ENCODE peak calls at places on chromosomes 5 and 9, in four cellular contexts. I is IMR-90, S is H9, X is H1. K is an unnamed sample.

GRCh38 chr5:80960531-80961375 is 590 bp downstream of the RASGRF2 start:
- DNase-seq in I (peak; percentile 21), S (peak; percentile 47), X (no peak), K (peak; percentile 55)

GRCh38 chr9:22790329-22790728 is 343.7 kb downstream of the DMRTA1 start:
- DNase-seq in I (no peak), S (no peak), X (no peak), K (no peak)

GRCh38 chr9:14372437-14373318 is 58.7 kb upstream of the NFIB start:
- DNase-seq in I (peak; percentile 69), S (peak; percentile 52), X (peak; percentile 73), K (peak; percentile 96)

GRCh38 chr5:136963521-136963920 is 535.6 kb downstream of the SPOCK1 start:
- DNase-seq in I (no peak), S (no peak), X (no peak), K (no peak)

GRCh38 chr9:136059321-136059791 is 35.7 kb downstream of the NACC2 start:
- DNase-seq in I (no peak), S (no peak), X (no peak), K (no peak)

GRCh38 chr9:98199388-98200033 is 7.1 kb upstream of the CORO2A start:
- DNase-seq in I (no peak), S (no peak), X (no peak), K (no peak)

GRCh38 chr9:124321416-124321815 is 63.7 kb downstream of the NEK6 start:
- DNase-seq in I (no peak), S (no peak), X (no peak), K (no peak)

GRCh38 chr5:66285343-66285942 is 141.3 kb downstream of the SREK1 start:
- DNase-seq in I (no peak), S (no peak), X (no peak), K (no peak)

GRCh38 chr5:106940986-106941385 is 729.8 kb downstream of the EFNA5 start:
- DNase-seq in I (no peak), S (no peak), X (no peak), K (no peak)

GRCh38 chr5:81450940-81451339 is 57.0 kb upstream of the ACOT12 start:
- DNase-seq in I (peak; percentile 16), S (no peak), X (no peak), K (peak; percentile 28)

GRCh38 chr5:160968480-160968879 is 116.5 kb upstream of the ATP10B start:
- DNase-seq in I (no peak), S (no peak), X (no peak), K (no peak)

GRCh38 chr9:684055-684949 is 157.2 kb upstream of the DMRT1 start:
- DNase-seq in I (peak; percentile 81), S (peak; percentile 44), X (no peak), K (peak; percentile 76)

GRCh38 chr5:17808566-17808965 is 174.3 kb downstream of the TAF11L14 start:
- DNase-seq in I (no peak), S (no peak), X (no peak), K (no peak)

GRCh38 chr5:180142008-180142803 is 66.8 kb downstream of the RASGEF1C start:
- DNase-seq in I (no peak), S (no peak), X (no peak), K (no peak)

GRCh38 chr5:108590799-108591198 is 156.9 kb upstream of the FER start:
- DNase-seq in I (no peak), S (no peak), X (no peak), K (no peak)

GRCh38 chr9:77177894-77178794 is 810 bp downstream of the VPS13A start:
- DNase-seq in I (peak; percentile 31), S (peak; percentile 49), X (no peak), K (peak; percentile 53)

GRCh38 chr5:134240421-134240962 is 14.6 kb upstream of the PPP2CA start:
- DNase-seq in I (peak; percentile 90), S (no peak), X (no peak), K (no peak)

GRCh38 chr5:73157399-73158303 is 15.3 kb upstream of the TMEM174 start:
- DNase-seq in I (no peak), S (no peak), X (no peak), K (peak; percentile 36)

GRCh38 chr5:37839441-37840035 is 303 bp downstream of the GDNF start:
- DNase-seq in I (peak; percentile 73), S (no peak), X (no peak), K (peak; percentile 68)

GRCh38 chr9:38035873-38036272 is 33.2 kb downstream of the SHB start:
- DNase-seq in I (peak; percentile 90), S (no peak), X (no peak), K (no peak)

GRCh38 chr5:151686673-151687378 is at the start of gene SPARC:
- DNase-seq in I (peak; percentile 96), S (peak; percentile 90), X (peak; percentile 56), K (peak; percentile 97)

GRCh38 chr5:179264641-179265528 is 80.4 kb downstream of the ADAMTS2 start:
- DNase-seq in I (no peak), S (peak; percentile 28), X (no peak), K (no peak)

GRCh38 chr9:136512651-136513066 is 29.8 kb upstream of the SEC16A start:
- DNase-seq in I (no peak), S (peak; percentile 54), X (no peak), K (no peak)

GRCh38 chr5:36152324-36153298 is 700 bp downstream of the SKP2 start:
- DNase-seq in I (peak; percentile 27), S (no peak), X (no peak), K (peak; percentile 46)

GRCh38 chr5:17230808-17231525 is 13.5 kb downstream of the BASP1 start:
- DNase-seq in I (no peak), S (no peak), X (no peak), K (no peak)

GRCh38 chr5:174454464-174454863 is 269.9 kb upstream of the MSX2 start:
- DNase-seq in I (no peak), S (no peak), X (no peak), K (no peak)

GRCh38 chr5:172849636-172850453 is 15.8 kb downstream of the ERGIC1 start:
- DNase-seq in I (no peak), S (no peak), X (no peak), K (no peak)

GRCh38 chr5:147441191-147441695 is 68.6 kb downstream of the DPYSL3 start:
- DNase-seq in I (no peak), S (no peak), X (no peak), K (no peak)
- H3K4me1 ChIP-seq in I (peaks cover 4% of the 10 kb centered on the region), S (peaks cover 12% of the 10 kb centered on the region), X (no peaks in the 10 kb centered on the region), K (peaks cover 3% of the 10 kb centered on the region)

DNA sequence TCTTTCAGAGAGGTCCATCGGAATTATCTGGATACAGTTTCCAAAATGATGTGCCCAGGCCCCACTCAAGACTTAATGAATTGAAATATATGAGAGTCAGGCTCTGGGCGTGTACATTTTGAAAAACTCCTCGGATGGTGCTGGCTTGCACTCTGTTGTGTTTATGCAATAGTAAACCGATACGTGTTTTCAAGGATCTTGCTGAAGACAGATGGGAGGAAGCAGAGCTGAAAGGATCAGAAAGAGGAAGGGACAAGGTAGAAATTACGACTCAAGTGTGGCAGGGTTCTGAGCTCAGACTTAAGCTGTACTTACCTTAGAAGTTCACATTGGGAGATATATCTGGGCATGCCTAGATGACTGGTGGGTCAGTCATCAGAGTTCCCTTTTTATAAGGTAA is 13.7 kb upstream of the STOM start:
- DNase-seq in I (no peak), S (no peak), X (no peak), K (no peak)
- H3K56ac ChIP-seq in I (no peak overlapping the region), S (no peak overlapping the region), X (no peak overlapping the region), K (no peak overlapping the region)

DNA sequence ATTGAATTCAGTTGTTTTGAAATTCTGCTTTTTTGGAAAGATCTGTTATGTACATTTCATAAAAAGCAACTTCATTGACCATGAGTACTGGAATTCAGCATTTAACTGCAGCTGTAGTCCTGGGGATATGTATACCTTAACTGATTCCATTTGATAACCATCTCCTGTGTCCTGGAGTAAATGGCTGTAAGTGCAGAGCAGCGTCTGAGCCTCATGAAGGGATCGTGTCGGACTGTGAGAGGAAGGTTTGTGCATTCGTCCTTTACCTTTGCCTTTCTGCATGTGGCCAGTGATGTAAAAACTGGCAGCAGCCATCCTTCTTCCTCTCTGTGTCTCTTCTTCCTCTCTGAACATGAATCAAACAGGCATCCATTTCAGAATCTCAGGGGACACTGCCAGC is 287.2 kb downstream of the FANCC start:
- DNase-seq in I (no peak), S (no peak), X (no peak), K (no peak)
- H3K4me1 ChIP-seq in I (peaks cover 34% of the 10 kb centered on the region), S (no peaks in the 10 kb centered on the region), X (no peaks in the 10 kb centered on the region), K (no peaks in the 10 kb centered on the region)

GRCh38 chr9:108620767-108621166 is 235.0 kb downstream of the ACTL7B start:
- DNase-seq in I (no peak), S (no peak), X (no peak), K (no peak)
- H3K56ac ChIP-seq in I (no peak overlapping the region), S (no peak overlapping the region), X (no peak overlapping the region), K (no peak overlapping the region)

DNA sequence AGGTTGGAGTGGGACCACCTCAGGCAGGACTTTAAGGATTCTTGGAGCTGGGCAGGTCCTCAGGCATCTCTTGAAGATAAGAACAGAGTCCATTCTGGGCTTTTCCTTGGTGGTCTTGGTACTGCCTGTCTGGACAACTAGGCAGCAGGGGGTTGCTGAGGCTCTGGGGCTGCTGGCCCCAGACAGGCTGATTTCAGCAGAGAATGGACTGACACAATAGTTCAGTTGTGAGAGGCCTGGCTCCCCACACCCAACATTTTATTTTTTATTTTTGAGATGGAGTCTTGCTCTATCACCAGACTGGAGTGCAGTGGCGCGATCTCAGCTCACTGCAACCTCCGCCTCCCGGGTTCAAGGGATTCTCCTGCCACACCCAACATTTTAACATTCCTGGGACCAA is 4.6 kb downstream of the ANGPTL2 start:
- DNase-seq in I (no peak), S (no peak), X (no peak), K (no peak)
- H3K4me1 ChIP-seq in I (peaks cover 27% of the 10 kb centered on the region), S (peaks cover 1% of the 10 kb centered on the region), X (peaks cover 2% of the 10 kb centered on the region), K (peaks cover 3% of the 10 kb centered on the region)

K was measured in mesendoderm.